ENCODE peak calls at places on chromosomes 11 and 22, in four cellular contexts. E is mammary epithelial cell, Q is keratinocyte, H is fibroblast of pulmonary artery. W is an unnamed sample.

GRCh38 chr11:11263238-11264030 is 89.6 kb downstream of the CSNK2A3 start:
- DNase-seq in Q (no peak), E (peak), H (no peak), W (no peak)

GRCh38 chr11:105109855-105110750 is 29.5 kb downstream of the CARD18 start:
- DNase-seq in H (peak), Q (no peak), E (no peak), W (no peak)

GRCh38 chr11:11409224-11409623 is 56.2 kb upstream of the CSNK2A3 start:
- DNase-seq in E (no peak), Q (no peak), H (no peak), W (no peak)

GRCh38 chr11:111978028-111978771 is 41.1 kb downstream of the DIXDC1 start:
- DNase-seq in H (peak), E (peak), Q (no peak), W (no peak)

GRCh38 chr11:47997063-47998053 is 17.0 kb downstream of the PTPRJ start:
- DNase-seq in Q (no peak), E (no peak), H (no peak), W (no peak)

GRCh38 chr11:13577881-13578280 is 82.1 kb upstream of the PTH start:
- DNase-seq in Q (no peak), E (no peak), H (no peak), W (no peak)

GRCh38 chr11:115164774-115165173 is 339.4 kb downstream of the CADM1 start:
- DNase-seq in Q (no peak), E (no peak), H (no peak), W (no peak)

GRCh38 chr11:17516551-17517150 is 27.6 kb downstream of the USH1C start:
- DNase-seq in E (no peak), H (no peak), Q (no peak), W (no peak)

GRCh38 chr22:48070760-48071159 is 1308.3 kb downstream of the TBC1D22A start:
- DNase-seq in H (no peak), E (no peak), Q (no peak), W (no peak)

GRCh38 chr22:17884084-17884483 is 109.8 kb upstream of the BID start:
- DNase-seq in Q (no peak), H (no peak), E (peak), W (no peak)

GRCh38 chr11:76745059-76745376 is 38.1 kb upstream of the TSKU start:
- DNase-seq in E (no peak), H (no peak), Q (no peak), W (no peak)

GRCh38 chr11:47850337-47850736 is 2.2 kb upstream of the NUP160 start:
- DNase-seq in E (no peak), Q (no peak), H (no peak), W (no peak)

GRCh38 chr11:16293204-16293681 is 63.1 kb downstream of the SOX6 start:
- DNase-seq in Q (no peak), H (peak), E (no peak), W (no peak)

DNA sequence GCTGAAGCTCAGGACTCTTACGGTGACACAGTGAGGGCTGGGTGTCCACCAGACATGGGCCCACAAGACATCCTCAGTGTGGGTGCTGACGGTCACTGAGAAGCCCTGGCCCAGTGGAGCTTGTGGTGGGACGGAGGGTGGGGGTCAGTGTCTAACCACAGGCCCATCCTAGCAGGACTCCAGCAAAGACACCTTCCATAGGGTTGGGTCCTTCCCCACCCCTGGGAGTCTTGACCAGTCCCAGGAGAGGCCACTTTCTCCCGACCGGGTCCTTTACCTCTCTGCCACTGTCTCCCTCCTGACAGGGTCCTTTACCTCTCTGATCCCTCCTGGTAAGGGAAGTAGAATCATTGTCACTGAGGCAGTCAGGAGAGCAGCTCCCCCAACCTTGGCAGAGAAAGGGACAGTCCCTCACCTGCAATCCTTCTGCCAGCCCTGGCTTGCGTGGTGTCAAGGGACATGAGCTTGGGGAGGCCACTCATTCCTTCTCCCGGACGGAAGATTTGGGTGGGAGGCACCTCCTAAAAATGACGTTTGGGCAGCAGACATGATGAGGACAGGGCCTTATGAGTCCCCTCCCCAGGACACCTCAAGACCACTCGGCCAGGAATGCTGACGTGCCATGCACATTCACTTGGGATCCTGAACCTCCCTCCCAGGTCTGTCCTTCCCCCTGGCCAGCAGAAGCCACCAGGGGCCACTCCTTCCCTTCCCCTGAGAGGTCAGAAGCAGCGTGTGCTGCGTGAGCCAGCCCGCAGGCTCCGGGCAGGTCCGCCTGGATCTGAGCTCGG is 91.5 kb upstream of the FGF3 start:
- DNase-seq in E (no peak), Q (no peak), H (no peak), W (no peak)
- TF ChIP-seq CTCF in E (no peak), Q (no peak), H (no peak), W (no peak)

DNA sequence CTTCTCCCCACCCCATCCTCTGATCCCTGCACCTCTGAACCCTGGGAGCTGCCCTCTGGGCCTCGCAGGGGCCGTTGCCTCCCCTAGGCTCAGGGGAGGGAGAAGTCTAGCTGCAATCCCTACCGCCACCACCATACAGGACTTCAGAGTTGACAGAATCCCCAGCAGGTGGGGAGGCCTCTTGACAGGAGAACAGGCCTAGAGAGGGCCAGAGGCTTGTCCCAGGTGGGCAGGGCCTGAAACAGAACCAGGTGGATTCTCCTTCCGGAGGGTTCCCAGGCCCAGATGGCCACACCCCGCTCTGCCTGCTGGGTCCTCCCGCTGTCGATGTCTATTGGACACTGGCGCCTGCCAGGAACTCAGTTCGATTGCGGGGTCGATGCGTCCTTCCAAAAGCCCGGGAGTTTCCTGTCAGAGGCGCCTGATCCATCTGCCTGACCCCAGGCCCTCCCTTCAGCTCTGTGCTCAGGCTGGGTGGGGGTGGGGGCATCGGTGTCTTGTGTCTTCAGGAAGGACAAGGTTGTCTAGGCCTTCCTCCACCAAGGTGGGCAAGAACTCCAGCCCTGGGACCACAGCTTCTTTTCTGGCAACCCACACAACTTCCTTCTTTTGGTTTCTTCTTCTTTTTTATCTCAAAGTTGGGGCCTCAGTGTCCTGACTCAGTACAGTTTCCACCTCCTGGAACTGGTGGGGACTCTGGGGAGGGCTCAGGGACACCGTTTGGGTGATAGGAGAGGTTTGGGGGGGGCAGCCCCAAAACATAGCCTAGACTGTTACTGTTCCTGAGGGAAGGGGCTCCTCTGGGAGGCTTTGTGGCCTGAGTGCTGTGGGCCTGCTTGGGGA is 6.4 kb downstream of the STARD10 start:
- DNase-seq in Q (no peak), H (no peak), E (no peak), W (peak)
- TF ChIP-seq CTCF in Q (no peak), H (no peak), E (no peak), W (no peak)

GRCh38 chr22:30969532-30970355 is 679 bp downstream of the TUG1 start:
- DNase-seq in E (peak), Q (no peak), H (peak), W (peak)
- TF ChIP-seq CTCF in E (no peak), Q (no peak), H (peak), W (no peak)

GRCh38 chr11:64870893-64871849 is 7.2 kb downstream of the EHD1 start:
- DNase-seq in H (no peak), Q (no peak), E (no peak), W (no peak)

GRCh38 chr11:64867748-64868462 is 10.5 kb downstream of the EHD1 start:
- DNase-seq in Q (no peak), E (peak), H (no peak), W (no peak)

GRCh38 chr11:64870176-64870892 is 8.1 kb downstream of the EHD1 start:
- DNase-seq in E (peak), H (peak), Q (no peak), W (no peak)

GRCh38 chr11:64869571-64870175 is 8.7 kb downstream of the EHD1 start:
- DNase-seq in H (no peak), Q (no peak), E (no peak), W (no peak)

GRCh38 chr11:64868904-64869570 is 9.4 kb downstream of the EHD1 start:
- DNase-seq in E (peak), Q (no peak), H (peak), W (no peak)
- TF ChIP-seq CTCF in E (no peak), Q (no peak), H (no peak), W (no peak)